ENCODE peak calls at places on chromosomes 12 and 14, in six cellular contexts. V, R, D, Y, S and A are unnamed samples.

GRCh38 chr14:38618514-38618913 is 362.6 kb upstream of the CLEC14A start:
- DNase-seq in V (no peak), R (no peak), D (no peak), Y (peak), S (no peak), A (no peak)

GRCh38 chr14:74882103-74882920 is 596 bp downstream of the DLST start:
- DNase-seq in V (peak), R (peak), D (peak), Y (peak), S (peak), A (peak)

GRCh38 chr12:63940295-63940997 is 95.9 kb downstream of the SRGAP1 start:
- DNase-seq in V (no peak), R (no peak), D (no peak), Y (no peak), S (peak), A (no peak)

GRCh38 chr12:111430418-111431353 is 25.0 kb downstream of the SH2B3 start:
- DNase-seq in V (no peak), R (no peak), D (no peak), Y (peak), S (no peak), A (no peak)

GRCh38 chr12:83179999-83180398 is 493.3 kb downstream of the TMTC2 start:
- DNase-seq in V (no peak), R (no peak), D (no peak), Y (no peak), S (no peak), A (no peak)

GRCh38 chr14:101174980-101175606 is 271.6 kb upstream of the RTL1 start:
- DNase-seq in V (no peak), R (no peak), D (no peak), Y (no peak), S (no peak), A (peak)

GRCh38 chr14:49461529-49462401 is 124.4 kb downstream of the RPS29 start:
- DNase-seq in V (peak), R (no peak), D (peak), Y (peak), S (peak), A (peak)

GRCh38 chr14:104977681-104978647 is at the start of gene AHNAK2:
- DNase-seq in V (peak), R (peak), D (peak), Y (peak), S (peak), A (peak)

GRCh38 chr12:52148541-52149181 is 43.2 kb downstream of the KRT80 start:
- DNase-seq in V (no peak), R (no peak), D (no peak), Y (no peak), S (no peak), A (peak)

GRCh38 chr12:89236237-89236636 is 116.1 kb downstream of the DUSP6 start:
- DNase-seq in V (peak), R (no peak), D (peak), Y (peak), S (no peak), A (no peak)

GRCh38 chr14:22598896-22599244 is 770 bp downstream of the ABHD4 start:
- DNase-seq in V (peak), R (no peak), D (peak), Y (no peak), S (peak), A (peak)
- TF ChIP-seq CTCF in V (peak), R (no peak), D (peak), Y (no peak), S (peak), A (peak)

DNA sequence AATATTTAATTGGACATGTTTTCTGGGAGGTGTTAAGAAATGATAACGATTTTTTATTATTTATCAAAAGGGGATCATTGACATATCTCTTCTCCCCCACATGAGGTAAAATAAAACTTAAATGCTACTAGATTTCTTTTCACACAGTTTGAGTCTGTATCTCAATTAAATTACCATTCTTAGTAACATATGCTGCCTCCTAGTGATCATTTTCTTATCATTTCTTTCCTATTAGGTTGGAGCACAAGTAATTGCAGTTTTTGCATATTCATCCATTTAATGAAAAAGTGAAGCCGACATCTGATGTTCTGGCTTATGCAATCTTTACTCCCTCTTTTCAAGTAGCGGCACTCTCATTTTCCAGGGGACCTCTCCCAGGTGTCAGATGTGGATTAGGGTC is 24.9 kb downstream of the PUS7L start:
- DNase-seq in V (no peak), R (no peak), D (no peak), Y (no peak), S (no peak), A (no peak)
- TF ChIP-seq CTCF in V (no peak), R (no peak), D (no peak), Y (no peak), S (no peak), A (no peak)

GRCh38 chr12:50111693-50112455 is at the start of gene COX14:
- DNase-seq in V (peak), R (peak), D (peak), Y (peak), S (peak), A (peak)
- TF ChIP-seq CTCF in V (peak), R (peak), D (peak), Y (peak), S (peak), A (peak)

GRCh38 chr14:95683793-95684192 is 2.4 kb upstream of the TCL1B start:
- DNase-seq in V (no peak), R (no peak), D (peak), Y (peak), S (no peak), A (peak)
- TF ChIP-seq CTCF in V (peak), R (peak), D (peak), Y (peak), S (peak), A (peak)

GRCh38 chr12:124679047-124679446 is 111.6 kb upstream of the NCOR2 start:
- DNase-seq in V (no peak), R (no peak), D (no peak), Y (no peak), S (no peak), A (no peak)

GRCh38 chr12:124679533-124680371 is 112.3 kb upstream of the NCOR2 start:
- DNase-seq in V (no peak), R (peak), D (no peak), Y (peak), S (no peak), A (no peak)

GRCh38 chr12:124681779-124682391 is 114.5 kb upstream of the NCOR2 start:
- DNase-seq in V (peak), R (peak), D (peak), Y (no peak), S (peak), A (peak)

GRCh38 chr12:124682425-124683329 is 115.3 kb upstream of the NCOR2 start:
- DNase-seq in V (no peak), R (no peak), D (no peak), Y (no peak), S (no peak), A (no peak)

DNA sequence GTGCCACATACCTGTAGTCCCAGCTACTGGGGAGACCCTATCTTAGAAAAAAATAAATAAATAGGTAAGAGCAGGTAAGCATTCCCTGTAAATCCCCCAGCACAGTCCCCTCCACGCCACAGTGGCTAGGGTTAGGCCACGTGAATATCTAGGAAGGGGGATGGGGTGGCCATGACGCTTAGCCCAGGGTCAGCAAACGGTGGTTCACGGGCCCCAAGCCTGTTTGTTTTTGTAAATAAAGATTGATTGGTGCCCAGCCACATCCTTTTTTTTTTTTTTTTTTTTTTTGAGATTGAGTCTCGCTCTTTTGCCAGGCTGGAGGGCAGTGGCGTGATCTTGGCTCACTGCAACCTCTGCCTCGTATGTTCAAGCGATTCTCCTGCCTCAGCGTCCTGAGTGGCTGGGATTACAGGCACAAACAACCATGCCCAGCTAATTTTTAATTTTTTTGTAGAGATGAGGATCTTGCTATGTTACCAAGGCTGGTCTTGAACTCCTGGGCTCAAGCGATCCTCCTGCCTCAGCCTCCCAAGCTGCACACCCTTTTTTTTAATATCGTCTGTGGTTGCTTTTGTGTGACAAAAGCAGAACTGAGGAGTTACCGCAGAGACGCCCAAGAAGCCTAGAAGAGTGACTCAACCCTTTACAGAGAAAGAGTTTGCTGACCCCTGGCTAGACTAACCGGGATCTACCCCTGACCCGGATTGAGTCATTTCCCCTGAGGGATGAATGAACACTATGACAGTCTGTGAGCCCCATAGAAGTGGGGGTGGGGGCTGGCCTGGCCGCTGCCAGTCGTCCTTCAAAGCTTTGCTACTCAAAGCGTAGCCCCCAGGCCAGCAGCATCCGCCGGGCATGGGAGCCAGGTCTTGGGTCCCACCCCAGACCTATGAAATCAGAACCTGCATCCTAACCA is 113.7 kb upstream of the NCOR2 start:
- DNase-seq in V (peak), R (peak), D (peak), Y (peak), S (peak), A (peak)
- TF ChIP-seq CTCF in V (peak), R (peak), D (peak), Y (peak), S (peak), A (peak)

GRCh38 chr14:100074431-100075100 is 9.3 kb downstream of the EVL start:
- DNase-seq in V (no peak), R (no peak), D (no peak), Y (no peak), S (no peak), A (no peak)

GRCh38 chr14:100076133-100076532 is 10.9 kb downstream of the EVL start:
- DNase-seq in V (peak), R (no peak), D (peak), Y (peak), S (peak), A (peak)

GRCh38 chr14:100071545-100071944 is 6.3 kb downstream of the EVL start:
- DNase-seq in V (no peak), R (no peak), D (no peak), Y (no peak), S (no peak), A (no peak)

GRCh38 chr14:100070310-100070709 is 5.1 kb downstream of the EVL start:
- DNase-seq in V (no peak), R (no peak), D (no peak), Y (no peak), S (no peak), A (no peak)

DNA sequence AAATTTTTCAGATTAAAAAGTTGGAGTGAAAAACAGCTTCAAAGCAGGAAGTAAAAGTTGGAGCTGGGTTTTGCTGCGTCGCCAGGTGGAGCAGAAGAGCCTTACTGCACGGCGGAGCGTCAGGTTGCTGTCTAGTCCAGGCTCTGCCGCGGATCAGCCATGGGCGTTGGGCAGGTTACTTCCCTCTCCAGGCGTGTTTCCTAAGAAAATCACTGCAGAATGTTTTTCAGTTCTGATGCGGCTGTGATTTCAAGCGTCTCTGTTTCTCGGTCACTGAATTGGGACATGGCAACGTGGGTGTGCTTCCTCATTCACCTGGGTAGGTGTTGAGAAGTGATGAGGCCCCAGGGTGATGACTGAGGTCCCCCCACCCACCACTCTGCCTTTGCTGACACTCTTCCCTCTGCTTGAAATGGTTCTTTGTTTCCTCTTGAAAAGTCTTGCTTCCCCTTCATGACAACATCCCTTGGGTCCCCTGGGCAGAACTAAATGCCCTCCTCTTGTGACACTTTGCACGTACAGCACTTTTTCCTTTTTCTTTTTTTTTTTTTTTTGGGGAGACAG is 7.6 kb downstream of the EVL start:
- DNase-seq in V (no peak), R (no peak), D (no peak), Y (peak), S (no peak), A (peak)
- TF ChIP-seq CTCF in V (no peak), R (no peak), D (no peak), Y (no peak), S (no peak), A (peak)